ENCODE peak calls at places on chromosomes 1 and 21, in six cellular contexts. One of them, this sample, is unnamed.

GRCh38 chr1:193192586-193192985 is 6.2 kb upstream of the B3GALT2 start:
- DNase-seq in heart left ventricle: no peak
- DNase-seq in tibial artery: no peak
- DNase-seq in kidney epithelial cell: no peak
- DNase-seq in adrenal gland: no peak
- DNase-seq in upper lobe of right lung: no peak
- DNase-seq in this sample: no peak

GRCh38 chr1:64092851-64093371 is 110.5 kb upstream of the UBE2U start:
- DNase-seq in upper lobe of right lung: no peak
- DNase-seq in heart left ventricle: no peak
- DNase-seq in tibial artery: no peak
- DNase-seq in kidney epithelial cell: no peak
- DNase-seq in adrenal gland: no peak
- DNase-seq in this sample: no peak

GRCh38 chr21:43196789-43197188 is 28.0 kb downstream of the CRYAA start:
- DNase-seq in upper lobe of right lung: peak
- DNase-seq in heart left ventricle: peak
- DNase-seq in adrenal gland: no peak
- DNase-seq in kidney epithelial cell: no peak
- DNase-seq in tibial artery: no peak
- DNase-seq in this sample: peak

GRCh38 chr1:240732390-240732789 is 120.4 kb upstream of the GREM2 start:
- DNase-seq in adrenal gland: no peak
- DNase-seq in tibial artery: no peak
- DNase-seq in heart left ventricle: no peak
- DNase-seq in kidney epithelial cell: peak
- DNase-seq in upper lobe of right lung: no peak
- DNase-seq in this sample: peak

GRCh38 chr1:89673251-89673650 is 40.3 kb downstream of the LRRC8C start:
- DNase-seq in kidney epithelial cell: no peak
- DNase-seq in heart left ventricle: no peak
- DNase-seq in upper lobe of right lung: no peak
- DNase-seq in adrenal gland: no peak
- DNase-seq in tibial artery: no peak
- DNase-seq in this sample: peak

GRCh38 chr1:156241311-156241811 is 623 bp upstream of the BGLAP start:
- DNase-seq in adrenal gland: no peak
- DNase-seq in upper lobe of right lung: no peak
- DNase-seq in kidney epithelial cell: no peak
- DNase-seq in heart left ventricle: no peak
- DNase-seq in tibial artery: no peak
- DNase-seq in this sample: peak

GRCh38 chr1:244865028-244865371 is 657 bp upstream of the HNRNPU start:
- DNase-seq in upper lobe of right lung: no peak
- DNase-seq in kidney epithelial cell: no peak
- DNase-seq in adrenal gland: peak
- DNase-seq in tibial artery: peak
- DNase-seq in heart left ventricle: peak
- DNase-seq in this sample: no peak

GRCh38 chr1:164504699-164505098 is 54.3 kb upstream of the PBX1 start:
- DNase-seq in adrenal gland: no peak
- DNase-seq in kidney epithelial cell: no peak
- DNase-seq in upper lobe of right lung: no peak
- DNase-seq in heart left ventricle: no peak
- DNase-seq in tibial artery: no peak
- DNase-seq in this sample: peak

GRCh38 chr1:224430511-224431113 is 4.0 kb downstream of the WDR26 start:
- DNase-seq in heart left ventricle: peak
- DNase-seq in kidney epithelial cell: no peak
- DNase-seq in tibial artery: no peak
- DNase-seq in upper lobe of right lung: no peak
- DNase-seq in adrenal gland: peak
- DNase-seq in this sample: peak

GRCh38 chr21:32470206-32470605 is 57.7 kb downstream of the EVA1C start:
- DNase-seq in kidney epithelial cell: no peak
- DNase-seq in upper lobe of right lung: peak
- DNase-seq in tibial artery: no peak
- DNase-seq in heart left ventricle: no peak
- DNase-seq in adrenal gland: no peak
- DNase-seq in this sample: no peak

GRCh38 chr1:64624859-64625258 is 120.0 kb upstream of the RAVER2 start:
- DNase-seq in tibial artery: no peak
- DNase-seq in kidney epithelial cell: no peak
- DNase-seq in adrenal gland: no peak
- DNase-seq in upper lobe of right lung: no peak
- DNase-seq in heart left ventricle: no peak
- DNase-seq in this sample: no peak

GRCh38 chr1:41582351-41582750 is 97.9 kb upstream of the EDN2 start:
- DNase-seq in heart left ventricle: no peak
- DNase-seq in tibial artery: no peak
- DNase-seq in adrenal gland: no peak
- DNase-seq in upper lobe of right lung: no peak
- DNase-seq in kidney epithelial cell: no peak
- DNase-seq in this sample: no peak

GRCh38 chr1:43235040-43235439 is 34.7 kb upstream of the TMEM125 start:
- DNase-seq in adrenal gland: no peak
- DNase-seq in tibial artery: no peak
- DNase-seq in heart left ventricle: no peak
- DNase-seq in upper lobe of right lung: no peak
- DNase-seq in kidney epithelial cell: no peak
- DNase-seq in this sample: no peak

GRCh38 chr1:186076006-186076405 is 299.0 kb downstream of the TPR start:
- DNase-seq in tibial artery: peak
- DNase-seq in upper lobe of right lung: no peak
- DNase-seq in heart left ventricle: no peak
- DNase-seq in adrenal gland: no peak
- DNase-seq in kidney epithelial cell: no peak
- DNase-seq in this sample: no peak

GRCh38 chr1:148372731-148373130 is 110.4 kb downstream of the PPIAL4G start:
- DNase-seq in adrenal gland: no peak
- DNase-seq in kidney epithelial cell: no peak
- DNase-seq in tibial artery: no peak
- DNase-seq in upper lobe of right lung: no peak
- DNase-seq in heart left ventricle: no peak
- DNase-seq in this sample: peak

GRCh38 chr1:16298653-16299052 is 53.6 kb downstream of the FBXO42 start:
- DNase-seq in kidney epithelial cell: no peak
- DNase-seq in adrenal gland: no peak
- DNase-seq in upper lobe of right lung: no peak
- DNase-seq in heart left ventricle: no peak
- DNase-seq in tibial artery: no peak
- DNase-seq in this sample: no peak

GRCh38 chr1:2226525-2227340 is 1.4 kb upstream of the SKI start:
- DNase-seq in tibial artery: peak
- DNase-seq in adrenal gland: peak
- DNase-seq in heart left ventricle: peak
- DNase-seq in upper lobe of right lung: peak
- DNase-seq in kidney epithelial cell: no peak
- DNase-seq in this sample: no peak

DNA sequence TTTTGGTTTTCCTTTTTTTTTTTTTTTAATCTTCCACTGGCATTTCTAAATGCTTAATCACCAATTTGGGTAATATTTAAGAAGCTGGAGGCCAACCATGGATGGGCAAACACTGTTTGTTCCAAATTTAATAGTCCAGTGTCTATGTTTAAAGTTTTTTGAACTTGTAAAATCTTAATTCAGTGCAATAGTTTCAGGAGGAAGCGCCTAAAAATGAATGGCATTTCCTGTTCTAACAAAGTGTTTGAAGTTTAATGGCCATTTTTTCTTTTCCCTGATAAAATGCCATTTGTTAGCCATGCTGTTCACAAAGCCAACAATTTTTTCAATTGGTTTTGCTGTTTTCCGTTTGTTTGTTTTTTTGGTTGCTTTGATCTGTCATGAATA is 552.1 kb downstream of the LMO4 start:
- DNase-seq in kidney epithelial cell: no peak
- DNase-seq in adrenal gland: no peak
- DNase-seq in heart left ventricle: no peak
- DNase-seq in upper lobe of right lung: no peak
- DNase-seq in tibial artery: no peak
- DNase-seq in this sample: no peak
- TF ChIP-seq CTCF in kidney epithelial cell: no peak
- TF ChIP-seq CTCF in adrenal gland: no peak
- TF ChIP-seq CTCF in heart left ventricle: no peak
- TF ChIP-seq CTCF in upper lobe of right lung: no peak
- TF ChIP-seq CTCF in tibial artery: no peak
- TF ChIP-seq CTCF in this sample: no peak

DNA sequence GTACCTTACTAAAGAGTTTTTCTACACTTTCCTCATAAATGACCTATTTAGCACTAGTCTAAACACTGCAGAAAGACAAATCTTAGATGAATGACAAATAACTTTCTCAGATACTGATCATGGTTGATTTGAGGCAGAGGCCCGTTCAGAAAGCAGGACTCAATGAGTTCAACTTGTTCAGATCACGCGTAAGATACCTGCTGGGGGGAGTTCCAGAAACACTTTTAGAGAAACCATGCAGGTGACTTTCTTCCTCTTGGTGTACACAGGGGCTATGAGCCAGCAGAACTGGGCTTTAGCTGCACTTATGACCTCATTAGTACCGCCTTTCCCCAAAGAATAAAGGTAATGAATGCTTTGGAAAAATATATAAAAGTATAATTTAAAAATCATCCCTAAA is 38.8 kb upstream of the TTC39A start:
- DNase-seq in upper lobe of right lung: no peak
- DNase-seq in tibial artery: no peak
- DNase-seq in heart left ventricle: no peak
- DNase-seq in adrenal gland: no peak
- DNase-seq in kidney epithelial cell: no peak
- DNase-seq in this sample: no peak
- H3K4me3 ChIP-seq in upper lobe of right lung: no peak
- H3K4me3 ChIP-seq in tibial artery: no peak
- H3K4me3 ChIP-seq in heart left ventricle: no peak
- H3K4me3 ChIP-seq in adrenal gland: no peak
- H3K4me3 ChIP-seq in kidney epithelial cell: no peak
- H3K4me3 ChIP-seq in this sample: no peak

DNA sequence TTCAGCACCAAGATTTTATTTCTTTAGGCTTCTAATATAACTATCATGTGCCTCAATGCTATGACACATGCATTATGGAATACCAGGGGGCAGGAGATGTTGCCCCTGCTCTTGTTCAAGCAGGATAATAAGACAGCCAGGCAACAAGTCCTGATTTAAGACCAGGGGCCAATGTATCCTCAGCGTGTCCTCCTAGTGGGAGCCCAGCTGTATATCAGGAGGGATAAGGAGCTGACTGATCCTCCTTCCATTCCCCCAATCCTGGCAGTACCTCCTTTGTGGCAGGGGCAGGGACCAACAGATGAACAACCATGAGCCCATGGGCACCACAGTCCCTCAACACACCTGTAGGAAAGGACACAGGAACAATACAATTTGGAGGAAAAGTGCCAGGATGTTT is 29.3 kb downstream of the SORT1 start:
- DNase-seq in upper lobe of right lung: no peak
- DNase-seq in adrenal gland: no peak
- DNase-seq in heart left ventricle: no peak
- DNase-seq in tibial artery: no peak
- DNase-seq in kidney epithelial cell: no peak
- DNase-seq in this sample: no peak
- TF ChIP-seq CTCF in upper lobe of right lung: no peak
- TF ChIP-seq CTCF in adrenal gland: no peak
- TF ChIP-seq CTCF in heart left ventricle: no peak
- TF ChIP-seq CTCF in tibial artery: no peak
- TF ChIP-seq CTCF in kidney epithelial cell: no peak
- TF ChIP-seq CTCF in this sample: peak

DNA sequence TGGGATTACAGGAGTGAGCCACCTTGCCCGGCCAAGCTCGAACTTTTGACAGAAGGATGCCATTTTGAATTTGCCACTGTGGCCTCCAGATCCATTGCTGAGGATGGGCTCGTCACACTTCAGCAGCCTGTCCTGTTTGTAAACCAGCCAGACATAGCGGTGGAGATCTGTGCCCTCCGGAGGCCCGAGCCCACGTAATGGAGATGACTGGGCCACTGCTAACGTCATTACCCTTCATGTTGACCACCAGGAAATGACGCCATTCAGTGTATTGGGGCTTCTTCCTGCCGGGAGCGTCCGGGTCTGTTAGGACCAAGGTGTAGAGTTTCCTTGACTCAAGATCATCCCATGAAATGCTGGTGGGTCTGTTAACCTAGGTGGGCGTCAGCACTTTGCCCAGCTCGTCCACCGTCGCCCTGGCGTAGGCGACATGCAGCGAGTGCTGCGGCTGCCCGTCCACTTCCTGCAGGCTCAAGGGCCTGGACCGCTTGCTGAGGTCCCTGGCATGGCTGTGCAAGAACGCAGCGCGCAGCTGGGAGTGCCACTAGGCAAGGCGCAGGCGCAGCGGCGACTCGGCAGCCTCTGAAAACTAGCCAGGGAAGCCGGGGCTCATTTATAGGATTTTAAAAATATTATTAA is 40.8 kb downstream of the PTPRC start:
- DNase-seq in adrenal gland: no peak
- DNase-seq in tibial artery: no peak
- DNase-seq in heart left ventricle: no peak
- DNase-seq in upper lobe of right lung: no peak
- DNase-seq in kidney epithelial cell: no peak
- DNase-seq in this sample: no peak
- H3K4me3 ChIP-seq in adrenal gland: no peak
- H3K4me3 ChIP-seq in tibial artery: no peak
- H3K4me3 ChIP-seq in heart left ventricle: no peak
- H3K4me3 ChIP-seq in upper lobe of right lung: no peak
- H3K4me3 ChIP-seq in kidney epithelial cell: no peak
- H3K4me3 ChIP-seq in this sample: no peak